ENCODE peak calls at places on chromosomes 7 and 10, in five cellular contexts. F is cardiac muscle cell, B is heart left ventricle, A is lower lobe of right lung, V is heart right ventricle. N is an unnamed sample.

GRCh38 chr10:82865366-82865765 is 990.4 kb downstream of the NRG3 start:
- DNase-seq in B (no peak), V (no peak), F (no peak), A (no peak), N (no peak)

GRCh38 chr7:43502941-43503340 is 80.0 kb upstream of the STK17A start:
- DNase-seq in F (no peak), B (no peak), A (no peak), V (no peak), N (no peak)

GRCh38 chr10:13701157-13701919 is 114.6 kb downstream of the PRPF18 start:
- DNase-seq in A (no peak), B (no peak), F (no peak), V (no peak), N (no peak)

GRCh38 chr7:68444956-68445355 is 1153.3 kb upstream of the AUTS2 start:
- DNase-seq in A (no peak), F (no peak), B (no peak), V (no peak), N (no peak)

GRCh38 chr10:119029613-119030420 is at the start of gene NANOS1:
- DNase-seq in B (peak; percentile 69), V (no peak), A (no peak), F (no peak), N (no peak)

GRCh38 chr7:41882745-41883527 is 180.0 kb upstream of the INHBA start:
- DNase-seq in F (no peak), A (no peak), V (no peak), B (no peak), N (no peak)

GRCh38 chr7:142853739-142854504 is 954 bp upstream of the EPHB6 start:
- DNase-seq in V (peak; percentile 60), B (peak; percentile 80), F (peak; percentile 68), A (peak; percentile 85), N (peak; percentile 7)

GRCh38 chr10:97849491-97850402 is at the start of gene GOLGA7B:
- DNase-seq in B (no peak), A (peak; percentile 61), V (peak; percentile 34), F (peak; percentile 55), N (no peak)

GRCh38 chr7:98810166-98810802 is 59.5 kb downstream of the TMEM130 start:
- DNase-seq in F (peak; percentile 52), A (no peak), V (no peak), B (no peak), N (no peak)

GRCh38 chr10:84521015-84521414 is 192.6 kb downstream of the CCSER2 start:
- DNase-seq in V (no peak), A (no peak), B (no peak), F (no peak), N (no peak)

GRCh38 chr10:17375936-17376584 is 78.3 kb downstream of the ST8SIA6 start:
- DNase-seq in V (peak; percentile 11), B (no peak), A (no peak), F (peak; percentile 15), N (no peak)

GRCh38 chr7:135197343-135197742 is 14.0 kb downstream of the WDR91 start:
- DNase-seq in V (no peak), B (no peak), F (no peak), A (no peak), N (no peak)

GRCh38 chr7:70208236-70209063 is 610.2 kb downstream of the AUTS2 start:
- DNase-seq in A (no peak), V (no peak), F (peak; percentile 9), B (no peak), N (no peak)

GRCh38 chr10:103491729-103492364 is 1.7 kb upstream of the NEURL1 start:
- DNase-seq in B (no peak), A (no peak), F (peak; percentile 91), V (no peak), N (peak; percentile 92)

GRCh38 chr10:127921751-127922140 is 14.8 kb downstream of the PTPRE start:
- DNase-seq in V (no peak), F (no peak), B (peak; percentile 43), A (no peak), N (no peak)

GRCh38 chr10:113492181-113492580 is 60.7 kb upstream of the HABP2 start:
- DNase-seq in B (no peak), A (no peak), F (no peak), V (no peak), N (no peak)

GRCh38 chr7:123011766-123012369 is 16.4 kb upstream of the TAS2R16 start:
- DNase-seq in V (no peak), F (no peak), B (no peak), A (no peak), N (no peak)

GRCh38 chr7:27100601-27101187 is 1.8 kb downstream of the HOXA2 start:
- DNase-seq in A (no peak), B (no peak), F (no peak), V (no peak), N (no peak)
- H3K4me3 ChIP-seq in A (peak overlapping the region; percentile 58), B (no peak overlapping the region), F (no peak overlapping the region), V (no peak overlapping the region), N (peak overlapping the region; percentile 70)

DNA sequence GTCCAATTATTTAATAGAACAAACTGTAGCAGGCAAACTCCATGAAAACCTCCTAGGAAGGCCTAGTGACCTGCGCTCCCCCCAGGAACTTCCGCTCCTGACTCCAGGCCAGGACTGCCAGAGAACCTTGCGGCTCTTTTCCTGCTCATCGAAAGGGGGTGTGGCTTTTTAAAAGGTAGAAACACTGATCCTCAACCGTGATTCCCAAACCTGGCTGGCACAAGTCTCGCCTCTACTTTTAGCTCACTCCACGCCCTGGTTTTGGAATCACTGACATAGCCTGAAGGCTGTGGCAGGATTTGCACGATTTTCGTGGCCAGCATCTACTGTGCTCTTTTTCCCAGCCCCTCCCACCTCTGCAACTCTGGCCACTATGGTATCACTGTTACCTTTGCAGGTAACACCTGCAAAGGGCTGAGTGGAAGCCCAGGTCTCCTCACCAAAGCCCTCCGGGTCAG is 43.3 kb downstream of the MYOF start:
- DNase-seq in F (peak; percentile 48), V (no peak), B (no peak), A (peak; percentile 66), N (no peak)
- H3K27ac ChIP-seq in F (peak overlapping the region; percentile 96), V (peak overlapping the region; percentile 97), B (peak overlapping the region; percentile 99), A (peak overlapping the region; percentile 93), N (peak overlapping the region; percentile 100)

DNA sequence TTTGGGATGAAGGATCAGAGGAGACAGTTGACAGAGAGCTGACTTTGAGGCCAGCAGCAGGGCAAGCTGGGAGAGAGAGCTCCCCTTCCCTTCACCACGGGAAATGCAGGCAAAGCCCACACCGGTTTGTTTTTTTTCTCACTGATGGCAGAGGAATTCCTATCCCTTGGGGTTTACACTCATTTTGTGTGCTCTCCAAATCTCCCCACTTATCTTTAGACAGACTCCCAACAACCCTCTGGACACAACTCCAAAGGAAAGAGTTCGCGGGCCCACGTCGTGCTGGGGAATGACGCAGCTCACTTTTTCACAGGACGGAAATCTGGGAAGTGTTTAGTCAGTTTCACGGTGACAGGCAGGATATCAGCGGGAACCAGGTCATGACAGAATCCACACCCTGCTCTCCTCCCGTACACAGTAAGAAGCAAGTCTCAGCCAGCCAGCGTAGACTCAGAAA is 68.3 kb upstream of the FAM171A1 start:
- DNase-seq in V (peak; percentile 52), F (peak; percentile 86), B (peak; percentile 71), A (no peak), N (no peak)
- TF ChIP-seq CTCF in V (peak; percentile 19), F (peak; percentile 59), B (peak; percentile 15), A (peak; percentile 40), N (peak; percentile 58)

DNA sequence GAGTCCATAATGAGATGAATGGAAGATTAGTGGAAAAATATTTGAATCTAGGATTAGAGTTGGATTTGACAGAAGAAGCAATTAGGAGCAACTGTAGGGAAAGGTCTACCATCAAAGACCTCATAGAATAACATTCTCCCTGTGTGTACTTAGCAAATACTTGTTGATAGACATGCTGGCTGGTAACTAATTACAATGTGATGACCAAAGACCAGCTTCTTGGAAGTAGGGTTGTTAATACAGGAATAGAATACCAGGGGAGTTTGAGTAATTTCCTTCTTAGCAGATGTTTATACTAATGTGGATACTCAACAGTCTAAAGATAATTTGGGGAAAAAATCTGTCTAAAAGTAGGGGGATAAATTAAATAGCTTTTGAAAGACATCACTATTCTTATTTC is 357.5 kb upstream of the BMPER start:
- DNase-seq in B (no peak), V (no peak), A (no peak), F (no peak), N (no peak)
- H3K4me3 ChIP-seq in B (no peak overlapping the region), V (no peak overlapping the region), A (no peak overlapping the region), F (no peak overlapping the region), N (no peak overlapping the region)

GRCh38 chr7:13742126-13742525 is 247.3 kb downstream of the ETV1 start:
- DNase-seq in F (peak; percentile 75), B (no peak), A (no peak), V (no peak), N (no peak)

GRCh38 chr7:13737563-13737962 is 251.9 kb downstream of the ETV1 start:
- DNase-seq in B (no peak), V (no peak), A (no peak), F (no peak), N (no peak)

GRCh38 chr7:13745530-13745929 is 243.9 kb downstream of the ETV1 start:
- DNase-seq in F (no peak), V (no peak), B (no peak), A (no peak), N (no peak)

GRCh38 chr7:13742719-13743640 is 246.5 kb downstream of the ETV1 start:
- DNase-seq in F (peak; percentile 72), A (peak; percentile 35), B (no peak), V (no peak), N (peak; percentile 20)
- H3K27ac ChIP-seq in F (peak overlapping the region; percentile 76), A (peak overlapping the region; percentile 8), B (no peak overlapping the region), V (no peak overlapping the region), N (no peak overlapping the region)

GRCh38 chr10:1854271-1854670 is 116.9 kb upstream of the ADARB2 start:
- DNase-seq in A (no peak), V (no peak), B (no peak), F (no peak), N (no peak)

GRCh38 chr10:1853801-1854200 is 116.5 kb upstream of the ADARB2 start:
- DNase-seq in A (no peak), F (no peak), V (no peak), B (no peak), N (no peak)
- TF ChIP-seq CTCF in A (no peak), F (no peak), V (no peak), B (no peak), N (no peak)

DNA sequence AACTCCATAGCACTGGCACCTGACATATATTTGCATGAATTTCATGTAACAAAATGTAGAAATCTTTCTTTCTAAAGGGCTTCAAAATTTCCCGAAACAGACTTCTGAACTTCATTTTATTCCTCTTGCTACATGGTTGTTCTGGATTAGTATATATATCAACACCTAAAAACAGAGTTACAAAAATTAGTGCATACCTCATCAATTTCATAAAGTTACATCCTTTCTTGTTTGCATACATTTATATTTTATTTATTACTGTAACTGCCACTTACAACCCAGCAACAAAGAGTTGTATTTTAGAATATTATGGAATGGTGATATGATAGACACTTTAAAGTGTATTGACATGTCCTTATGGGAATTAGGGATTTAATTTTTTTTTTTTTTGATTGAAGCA is 2.0 kb upstream of the ITGB8 start:
- DNase-seq in B (no peak), F (no peak), V (no peak), A (no peak), N (no peak)
- H3K4me3 ChIP-seq in B (no peak overlapping the region), F (no peak overlapping the region), V (no peak overlapping the region), A (no peak overlapping the region), N (no peak overlapping the region)

GRCh38 chr7:34070486-34071323 is 165.4 kb downstream of the BMPER start:
- DNase-seq in A (no peak), F (peak; percentile 51), V (no peak), B (no peak), N (no peak)
- H3K27ac ChIP-seq in A (no peak overlapping the region), F (peak overlapping the region; percentile 55), V (no peak overlapping the region), B (no peak overlapping the region), N (no peak overlapping the region)